ENCODE peak calls at places on chromosome 22, in six cellular contexts. One of them, this sample, is unnamed.

GRCh38 chr22:37552560-37553163 is 7.6 kb upstream of the CDC42EP1 start:
- DNase-seq in colonic mucosa: peak; percentile 64
- DNase-seq in tibial artery: no peak
- DNase-seq in HFF-Myc: peak; percentile 38
- DNase-seq in HFFc6: peak; percentile 21
- DNase-seq in astrocyte: peak; percentile 31
- DNase-seq in this sample: no peak

GRCh38 chr22:30861688-30862552 is 106.7 kb downstream of the MORC2 start:
- DNase-seq in colonic mucosa: no peak
- DNase-seq in HFFc6: no peak
- DNase-seq in tibial artery: peak; percentile 7
- DNase-seq in HFF-Myc: no peak
- DNase-seq in astrocyte: no peak
- DNase-seq in this sample: no peak

GRCh38 chr22:41215409-41215808 is 10.3 kb downstream of the L3MBTL2 start:
- DNase-seq in HFF-Myc: no peak
- DNase-seq in HFFc6: no peak
- DNase-seq in tibial artery: no peak
- DNase-seq in astrocyte: no peak
- DNase-seq in colonic mucosa: no peak
- DNase-seq in this sample: no peak

GRCh38 chr22:16917144-16918003 is 90.6 kb downstream of the GAB4 start:
- DNase-seq in tibial artery: peak; percentile 36
- DNase-seq in astrocyte: no peak
- DNase-seq in HFF-Myc: peak; percentile 7
- DNase-seq in HFFc6: peak; percentile 40
- DNase-seq in colonic mucosa: peak; percentile 50
- DNase-seq in this sample: peak; percentile 12

GRCh38 chr22:19892249-19892879 is 37.7 kb upstream of the GNB1L start:
- DNase-seq in HFFc6: no peak
- DNase-seq in tibial artery: no peak
- DNase-seq in astrocyte: peak; percentile 26
- DNase-seq in HFF-Myc: peak; percentile 30
- DNase-seq in colonic mucosa: no peak
- DNase-seq in this sample: no peak

GRCh38 chr22:37269930-37270678 is 12.2 kb upstream of the CYTH4 start:
- DNase-seq in astrocyte: no peak
- DNase-seq in tibial artery: peak; percentile 47
- DNase-seq in HFFc6: no peak
- DNase-seq in colonic mucosa: no peak
- DNase-seq in HFF-Myc: no peak
- DNase-seq in this sample: no peak

GRCh38 chr22:30949934-30950660 is 18.5 kb downstream of the MORC2 start:
- DNase-seq in HFFc6: no peak
- DNase-seq in tibial artery: no peak
- DNase-seq in HFF-Myc: no peak
- DNase-seq in astrocyte: no peak
- DNase-seq in colonic mucosa: no peak
- DNase-seq in this sample: no peak

GRCh38 chr22:25407226-25407858 is 157.1 kb upstream of the GRK3 start:
- DNase-seq in HFFc6: no peak
- DNase-seq in astrocyte: no peak
- DNase-seq in HFF-Myc: no peak
- DNase-seq in colonic mucosa: no peak
- DNase-seq in tibial artery: no peak
- DNase-seq in this sample: no peak

GRCh38 chr22:46934746-46935491 is 172.5 kb downstream of the TBC1D22A start:
- DNase-seq in astrocyte: peak; percentile 97
- DNase-seq in HFFc6: peak; percentile 83
- DNase-seq in tibial artery: no peak
- DNase-seq in HFF-Myc: peak; percentile 29
- DNase-seq in colonic mucosa: peak; percentile 25
- DNase-seq in this sample: peak; percentile 37

GRCh38 chr22:38088723-38089473 is 4.9 kb upstream of the SLC16A8 start:
- DNase-seq in HFF-Myc: no peak
- DNase-seq in colonic mucosa: no peak
- DNase-seq in astrocyte: no peak
- DNase-seq in HFFc6: no peak
- DNase-seq in tibial artery: no peak
- DNase-seq in this sample: no peak

GRCh38 chr22:44892803-44893730 is 116.7 kb downstream of the PHF21B start:
- DNase-seq in astrocyte: no peak
- DNase-seq in colonic mucosa: no peak
- DNase-seq in tibial artery: no peak
- DNase-seq in HFFc6: no peak
- DNase-seq in HFF-Myc: no peak
- DNase-seq in this sample: no peak

DNA sequence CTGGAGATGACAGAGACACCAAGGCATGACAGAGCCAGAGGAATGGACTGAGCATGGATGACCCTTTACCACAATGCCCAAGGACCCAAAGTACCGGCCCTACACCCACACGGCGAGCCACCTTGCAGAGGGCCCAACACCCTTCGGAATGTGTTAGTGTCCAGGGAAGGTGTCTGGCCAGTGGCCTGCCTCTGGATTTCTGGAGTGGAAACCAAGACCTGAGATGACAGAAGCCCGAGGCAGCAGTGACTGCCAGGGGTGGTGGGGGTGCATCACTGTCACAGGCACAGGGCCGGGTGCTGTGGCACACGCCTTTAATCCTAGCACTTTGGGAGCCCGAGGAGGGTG is 28.7 kb downstream of the PDGFB start:
- DNase-seq in HFFc6: no peak
- DNase-seq in astrocyte: no peak
- DNase-seq in colonic mucosa: no peak
- DNase-seq in HFF-Myc: no peak
- DNase-seq in tibial artery: no peak
- DNase-seq in this sample: no peak
- TF ChIP-seq CTCF in HFFc6: peak; percentile 24
- TF ChIP-seq CTCF in astrocyte: no peak
- TF ChIP-seq CTCF in colonic mucosa: no peak
- TF ChIP-seq CTCF in HFF-Myc: no peak
- TF ChIP-seq CTCF in tibial artery: no peak
- TF ChIP-seq CTCF in this sample: no peak

DNA sequence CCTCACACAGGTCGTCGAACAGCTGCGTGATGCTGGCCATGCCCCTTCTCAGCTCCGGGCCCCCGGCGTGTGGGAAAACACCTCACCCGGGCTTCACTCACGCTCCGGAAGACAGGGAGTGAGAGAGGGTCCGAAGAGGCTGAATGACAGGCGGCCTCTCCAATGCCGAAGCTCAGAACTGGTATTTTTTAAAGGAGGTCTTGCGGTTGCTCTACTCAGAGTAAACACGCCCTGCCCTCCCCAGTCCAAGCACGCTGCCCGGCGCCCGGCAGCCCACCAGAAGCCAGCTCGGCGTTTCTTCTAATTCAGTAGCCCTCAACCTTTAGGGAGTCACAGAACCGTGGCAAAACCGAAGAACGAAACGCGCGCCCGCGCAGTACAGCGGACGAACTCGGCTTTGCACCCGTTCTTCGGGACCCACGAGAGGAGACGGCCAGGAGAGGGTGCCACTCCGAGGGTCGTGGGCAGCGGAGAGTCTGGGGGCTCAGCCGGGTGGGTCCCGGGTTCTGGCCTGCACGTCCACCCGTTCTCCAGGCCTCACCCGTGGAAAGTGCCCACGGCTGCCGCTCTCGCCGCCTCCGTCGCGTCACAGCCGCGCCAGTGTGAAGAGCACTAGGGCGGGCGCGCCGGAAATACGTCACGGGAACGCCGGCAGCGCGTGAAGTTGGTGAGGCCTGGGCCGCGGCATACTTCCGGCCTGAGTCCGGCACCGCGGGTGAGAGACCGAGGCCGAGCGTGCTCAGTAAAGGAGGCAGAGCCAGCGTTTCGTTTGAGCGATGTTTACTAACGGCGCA is at the start of gene TUBGCP6:
- DNase-seq in HFF-Myc: peak; percentile 52
- DNase-seq in astrocyte: peak; percentile 86
- DNase-seq in HFFc6: peak; percentile 86
- DNase-seq in tibial artery: peak; percentile 95
- DNase-seq in colonic mucosa: peak; percentile 96
- DNase-seq in this sample: peak; percentile 51
- TF ChIP-seq CTCF in HFF-Myc: no peak
- TF ChIP-seq CTCF in astrocyte: no peak
- TF ChIP-seq CTCF in HFFc6: peak; percentile 63
- TF ChIP-seq CTCF in tibial artery: peak; percentile 22
- TF ChIP-seq CTCF in colonic mucosa: no peak
- TF ChIP-seq CTCF in this sample: peak; percentile 7

GRCh38 chr22:22408731-22409696 is 99.5 kb downstream of the ZNF280B start:
- DNase-seq in HFF-Myc: no peak
- DNase-seq in tibial artery: no peak
- DNase-seq in astrocyte: no peak
- DNase-seq in colonic mucosa: no peak
- DNase-seq in HFFc6: no peak
- DNase-seq in this sample: no peak
- TF ChIP-seq CTCF in HFF-Myc: peak; percentile 60
- TF ChIP-seq CTCF in tibial artery: no peak
- TF ChIP-seq CTCF in astrocyte: no peak
- TF ChIP-seq CTCF in colonic mucosa: no peak
- TF ChIP-seq CTCF in HFFc6: peak; percentile 70
- TF ChIP-seq CTCF in this sample: peak; percentile 38

DNA sequence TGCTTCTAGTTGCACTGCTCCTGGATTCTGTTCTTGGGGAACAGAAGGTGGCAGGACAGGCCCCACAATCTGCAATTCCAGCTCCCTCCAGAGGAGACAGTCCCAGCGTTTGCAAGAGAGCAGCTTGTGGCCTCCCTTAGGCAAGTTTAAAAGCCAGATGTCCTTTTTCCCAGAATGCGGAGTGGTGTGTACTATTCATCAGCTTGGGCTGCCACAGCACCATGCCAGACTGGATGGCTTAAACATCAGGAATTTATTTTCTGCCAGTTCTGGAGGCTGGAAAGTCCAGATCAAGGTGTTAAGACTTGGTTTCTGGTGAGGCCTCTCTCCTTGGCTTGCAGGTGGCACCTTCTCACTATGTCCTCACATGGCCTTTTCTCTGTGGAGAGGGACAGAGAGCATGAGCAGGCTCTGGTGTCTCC is 11.7 kb downstream of the MIAT start:
- DNase-seq in HFFc6: peak; percentile 82
- DNase-seq in HFF-Myc: peak; percentile 75
- DNase-seq in colonic mucosa: no peak
- DNase-seq in astrocyte: no peak
- DNase-seq in tibial artery: no peak
- DNase-seq in this sample: peak; percentile 14
- TF ChIP-seq CTCF in HFFc6: peak; percentile 79
- TF ChIP-seq CTCF in HFF-Myc: peak; percentile 63
- TF ChIP-seq CTCF in colonic mucosa: no peak
- TF ChIP-seq CTCF in astrocyte: peak; percentile 50
- TF ChIP-seq CTCF in tibial artery: no peak
- TF ChIP-seq CTCF in this sample: peak; percentile 37

This sample was measured in AG09319.